ENCODE peak calls at places on chromosomes 13 and 19, in seven cellular contexts. N, G, E, S, R, P and C are unnamed samples.

GRCh38 chr13:109275848-109276247 is 510.5 kb downstream of the IRS2 start:
- DNase-seq in N (peak), G (no peak), E (no peak), S (peak), R (peak), P (peak), C (peak)

GRCh38 chr13:97327521-97328221 is 105.5 kb downstream of the MBNL2 start:
- DNase-seq in N (no peak), G (peak), E (no peak), S (no peak), R (no peak), P (no peak), C (no peak)

GRCh38 chr19:58513694-58514563 is 2.1 kb upstream of the SLC27A5 start:
- DNase-seq in N (peak), G (peak), E (peak), S (peak), R (peak), P (peak), C (peak)

GRCh38 chr19:2507109-2507508 is 31.2 kb downstream of the GADD45B start:
- DNase-seq in N (no peak), G (peak), E (peak), S (no peak), R (peak), P (no peak), C (peak)

GRCh38 chr13:80477641-80478443 is 136.9 kb upstream of the SPRY2 start:
- DNase-seq in N (no peak), G (no peak), E (no peak), S (no peak), R (peak), P (no peak), C (no peak)

GRCh38 chr19:43425567-43426392 is 11.1 kb downstream of the TEX101 start:
- DNase-seq in N (peak), G (peak), E (no peak), S (no peak), R (peak), P (peak), C (peak)

GRCh38 chr13:76993021-76993420 is 1.1 kb downstream of the CLN5 start:
- DNase-seq in N (no peak), G (peak), E (no peak), S (no peak), R (no peak), P (no peak), C (peak)

GRCh38 chr19:35136231-35136630 is 1.4 kb upstream of the LGI4 start:
- DNase-seq in N (no peak), G (no peak), E (no peak), S (no peak), R (no peak), P (no peak), C (no peak)

GRCh38 chr13:106597190-106597589 is 29.3 kb upstream of the ARGLU1 start:
- DNase-seq in N (no peak), G (no peak), E (no peak), S (no peak), R (no peak), P (no peak), C (peak)

DNA sequence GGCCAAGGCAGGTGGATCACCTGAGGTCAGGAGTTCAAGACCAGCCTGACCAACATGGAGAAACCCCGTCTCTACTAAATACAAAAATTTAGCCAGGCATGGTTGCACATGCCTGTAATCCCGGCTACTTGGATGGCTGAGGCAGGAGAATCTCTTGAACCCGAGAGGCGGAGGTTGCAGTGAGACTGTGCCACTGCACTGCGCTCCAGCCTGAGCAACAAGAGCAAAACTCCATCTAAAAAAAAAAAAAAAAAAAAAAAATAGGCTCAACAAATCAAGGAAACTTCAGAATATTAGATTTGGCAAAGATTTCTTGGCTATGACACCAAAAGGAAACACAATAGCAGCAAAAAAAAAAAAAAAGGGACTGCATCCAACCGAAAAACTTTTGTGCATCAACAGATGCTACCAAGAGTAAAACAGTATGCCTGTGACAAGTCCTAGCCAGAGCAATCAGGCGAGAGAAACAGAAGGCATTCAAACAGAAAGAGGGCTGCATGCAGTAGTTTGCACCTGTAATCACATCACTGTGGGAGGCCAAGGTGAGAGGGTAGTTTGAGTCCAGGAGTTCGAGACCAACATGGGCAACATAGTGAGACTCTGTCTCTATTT is 23.8 kb downstream of the ZNF160 start:
- DNase-seq in N (no peak), G (no peak), E (no peak), S (no peak), R (no peak), P (no peak), C (no peak)
- H3K27ac ChIP-seq in N (no peak), G (no peak), E (no peak), S (no peak), R (no peak), P (no peak), C (no peak)

DNA sequence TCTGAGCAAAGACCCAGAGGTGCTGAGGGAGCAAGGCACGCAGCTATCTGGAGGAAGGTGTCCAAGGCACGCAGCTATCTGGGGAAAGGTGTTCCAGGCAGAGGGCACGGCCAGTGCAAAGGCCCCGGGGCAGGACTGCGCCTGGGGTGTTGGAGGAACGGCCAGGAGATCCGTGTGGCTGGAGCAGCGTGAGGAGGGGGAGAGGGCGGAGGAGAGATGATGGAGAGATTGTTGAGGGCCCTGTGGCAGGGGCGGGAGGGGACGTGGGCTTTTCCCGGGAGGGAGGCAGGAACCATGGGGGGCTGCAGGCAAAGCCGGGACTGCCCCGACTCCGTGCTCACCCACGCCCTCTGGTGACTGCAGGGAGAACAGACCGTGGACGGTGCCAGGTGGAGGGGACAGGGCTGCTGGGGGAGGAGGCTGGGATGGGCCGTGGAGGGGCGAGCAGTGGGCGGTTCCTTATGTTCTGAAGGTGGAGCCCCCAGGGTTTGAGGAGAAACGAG is 13.3 kb upstream of the MISP start:
- DNase-seq in N (peak), G (peak), E (peak), S (peak), R (peak), P (peak), C (peak)
- H3K4me2 ChIP-seq in N (no peak), G (no peak), E (no peak), S (no peak), R (peak), P (no peak), C (no peak)

GRCh38 chr19:10009269-10009665 is 1.0 kb downstream of the COL5A3 start:
- DNase-seq in N (peak), G (peak), E (no peak), S (peak), R (peak), P (peak), C (peak)
- H3K27ac ChIP-seq in N (no peak), G (peak), E (no peak), S (no peak), R (no peak), P (no peak), C (peak)

GRCh38 chr13:51317262-51317661 is 22.2 kb upstream of the SERPINE3 start:
- DNase-seq in N (no peak), G (peak), E (no peak), S (no peak), R (no peak), P (no peak), C (peak)

GRCh38 chr13:51318876-51319275 is 20.6 kb upstream of the SERPINE3 start:
- DNase-seq in N (no peak), G (no peak), E (no peak), S (no peak), R (no peak), P (no peak), C (no peak)

GRCh38 chr13:51313619-51314018 is 25.9 kb upstream of the SERPINE3 start:
- DNase-seq in N (no peak), G (no peak), E (no peak), S (no peak), R (no peak), P (no peak), C (no peak)

GRCh38 chr13:51318015-51318414 is 21.5 kb upstream of the SERPINE3 start:
- DNase-seq in N (no peak), G (no peak), E (no peak), S (no peak), R (no peak), P (no peak), C (no peak)

GRCh38 chr13:51315658-51316057 is 23.8 kb upstream of the SERPINE3 start:
- DNase-seq in N (no peak), G (no peak), E (no peak), S (no peak), R (no peak), P (peak), C (peak)
- H3K4me2 ChIP-seq in N (no peak), G (no peak), E (no peak), S (no peak), R (no peak), P (no peak), C (no peak)

GRCh38 chr13:98564204-98564603 is 12.7 kb downstream of the STK24 start:
- DNase-seq in N (no peak), G (no peak), E (no peak), S (no peak), R (no peak), P (no peak), C (peak)

GRCh38 chr13:98570929-98571372 is 6.0 kb downstream of the STK24 start:
- DNase-seq in N (no peak), G (no peak), E (no peak), S (no peak), R (peak), P (no peak), C (no peak)

GRCh38 chr13:98563071-98563470 is 13.8 kb downstream of the STK24 start:
- DNase-seq in N (peak), G (no peak), E (no peak), S (no peak), R (no peak), P (no peak), C (peak)

GRCh38 chr13:98565726-98566577 is 11.0 kb downstream of the STK24 start:
- DNase-seq in N (no peak), G (no peak), E (no peak), S (no peak), R (no peak), P (no peak), C (peak)

DNA sequence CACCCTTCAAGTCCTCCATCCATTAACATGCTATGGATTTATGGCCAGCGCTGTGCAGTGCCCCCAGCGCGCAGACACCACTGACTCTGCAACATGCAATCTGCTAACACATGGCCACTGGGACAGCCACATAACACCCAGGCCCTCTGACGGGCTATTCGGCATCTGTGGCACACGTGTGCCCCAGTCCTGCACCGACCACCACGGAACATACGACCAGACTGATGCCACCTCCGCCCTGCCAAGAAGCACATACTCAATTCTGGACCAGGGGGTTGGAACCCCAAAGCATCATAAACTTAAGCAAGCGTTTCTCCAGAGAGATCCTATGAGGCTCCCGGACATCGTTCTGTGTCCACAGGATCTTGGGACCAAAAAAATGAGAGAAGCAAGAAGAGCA is 9.8 kb downstream of the STK24 start:
- DNase-seq in N (no peak), G (no peak), E (no peak), S (no peak), R (no peak), P (no peak), C (no peak)
- H3K27ac ChIP-seq in N (no peak), G (no peak), E (no peak), S (no peak), R (no peak), P (no peak), C (no peak)

DNA sequence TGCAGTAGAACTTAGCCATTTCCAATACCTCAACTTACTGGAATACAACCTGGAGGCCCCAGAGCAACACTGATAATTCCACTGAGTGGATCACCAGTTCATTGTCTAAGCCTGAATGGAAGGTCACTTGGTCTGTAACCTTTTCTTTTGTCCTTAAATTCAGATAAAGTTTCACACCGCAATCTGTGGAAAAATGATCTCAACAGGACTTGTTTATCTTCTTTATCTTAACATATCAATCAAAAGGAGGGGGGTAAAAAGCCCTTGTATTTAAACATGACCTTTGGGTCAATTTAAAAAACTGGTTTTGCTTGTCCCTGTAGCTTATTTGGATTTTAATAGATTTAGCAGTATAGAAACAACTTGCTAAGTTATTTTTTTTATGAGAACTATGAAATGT is 21.6 kb downstream of the SAE1 start:
- DNase-seq in N (no peak), G (no peak), E (no peak), S (no peak), R (no peak), P (no peak), C (no peak)
- H3K4me2 ChIP-seq in N (no peak), G (no peak), E (no peak), S (no peak), R (peak), P (no peak), C (no peak)